ENCODE peak calls at places on chromosomes 5 and 9, in ten cellular contexts. Q, L, I, R, O, V, S, Z, C and T are unnamed samples.

GRCh38 chr9:134482226-134482625 is 156.0 kb downstream of the RXRA start:
- DNase-seq in S (no peak), I (no peak), C (no peak), V (no peak), Z (no peak), O (no peak), R (peak; percentile 55), L (no peak), Q (no peak), T (no peak)

GRCh38 chr9:34710023-34710422 is at the start of gene CCL21:
- DNase-seq in I (no peak), L (no peak), V (no peak), Q (peak; percentile 12), C (no peak), S (peak; percentile 55), Z (no peak), O (no peak), R (no peak), T (peak; percentile 82)

GRCh38 chr5:62190173-62190572 is 115.8 kb upstream of the KIF2A start:
- DNase-seq in C (no peak), Z (no peak), O (no peak), S (no peak), I (no peak), Q (no peak), R (no peak), L (no peak), V (no peak), T (no peak)

GRCh38 chr9:116282598-116282997 is 129.0 kb downstream of the PAPPA start:
- DNase-seq in Z (no peak), O (no peak), Q (no peak), I (no peak), S (no peak), C (no peak), R (no peak), L (peak; percentile 60), V (no peak), T (no peak)

GRCh38 chr5:59199868-59200267 is 617.0 kb downstream of the RAB3C start:
- DNase-seq in Z (no peak), V (no peak), R (no peak), S (no peak), L (no peak), O (no peak), C (no peak), I (no peak), Q (no peak), T (no peak)

GRCh38 chr5:132466453-132467291 is 23.9 kb downstream of the IRF1 start:
- DNase-seq in V (peak; percentile 98), S (no peak), O (peak; percentile 74), Z (no peak), Q (peak; percentile 33), L (no peak), I (peak; percentile 17), R (peak; percentile 95), C (no peak), T (peak; percentile 74)

GRCh38 chr5:151345808-151346478 is 1.4 kb downstream of the SLC36A2 start:
- DNase-seq in C (no peak), V (no peak), Q (peak; percentile 10), L (no peak), O (no peak), S (no peak), R (no peak), I (peak; percentile 28), Z (no peak), T (no peak)

GRCh38 chr9:116750543-116750942 is 63.4 kb downstream of the TRIM32 start:
- DNase-seq in L (no peak), V (no peak), C (no peak), Q (no peak), O (no peak), I (no peak), Z (no peak), S (no peak), R (no peak), T (no peak)

DNA sequence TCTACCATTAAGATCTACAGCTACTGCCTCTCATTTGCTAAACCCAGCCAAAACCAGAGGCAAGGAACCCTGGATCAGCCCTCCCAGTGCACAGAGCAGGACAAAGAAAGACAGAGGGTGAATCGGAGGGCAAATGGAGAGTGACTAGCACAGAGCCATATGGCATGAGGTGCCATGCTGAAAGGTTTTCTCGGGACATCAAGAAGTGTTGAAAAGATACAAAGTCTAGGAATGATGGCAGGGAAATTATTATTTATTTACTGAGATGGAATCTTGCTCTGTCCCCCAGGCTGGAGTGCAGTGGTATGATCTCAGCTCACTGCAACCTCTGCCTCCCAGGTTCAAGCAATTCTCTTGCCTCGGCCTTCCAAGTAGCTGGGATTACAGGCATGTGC is 19.3 kb downstream of the SLC1A1 start:
- DNase-seq in V (no peak), O (no peak), L (no peak), R (no peak), Q (no peak), I (no peak), Z (no peak), S (no peak), C (no peak), T (no peak)
- TF ChIP-seq CTCF in V (no peak), O (no peak), L (no peak), R (no peak), Q (no peak), I (no peak), Z (no peak), S (no peak), C (no peak), T (no peak)

GRCh38 chr9:93456022-93456421 is 2.6 kb upstream of the FAM120AOS start:
- DNase-seq in Q (no peak), L (no peak), I (peak; percentile 13), O (no peak), C (no peak), R (no peak), V (no peak), Z (no peak), S (no peak), T (no peak)
- H3K4me1 ChIP-seq in Q (peaks cover 6% of the 10 kb centered on the region), L (peaks cover 5% of the 10 kb centered on the region), I (peaks cover 10% of the 10 kb centered on the region), O (peaks cover 58% of the 10 kb centered on the region), C (peaks cover 6% of the 10 kb centered on the region), R (peaks cover 74% of the 10 kb centered on the region), V (peaks cover 72% of the 10 kb centered on the region), Z (peaks cover 66% of the 10 kb centered on the region), S (peaks cover 6% of the 10 kb centered on the region), T (peaks cover 42% of the 10 kb centered on the region)

GRCh38 chr9:114687034-114687433 is 5.0 kb upstream of the TEX48 start:
- DNase-seq in C (no peak), Z (no peak), L (no peak), S (no peak), R (no peak), I (peak; percentile 81), O (no peak), V (no peak), Q (peak; percentile 63), T (no peak)

GRCh38 chr9:114690308-114690707 is 8.3 kb upstream of the TEX48 start:
- DNase-seq in V (no peak), R (no peak), O (no peak), I (no peak), L (no peak), Z (no peak), C (no peak), S (no peak), Q (no peak), T (no peak)

GRCh38 chr9:114688892-114689291 is 6.9 kb upstream of the TEX48 start:
- DNase-seq in I (no peak), C (no peak), L (no peak), V (no peak), Q (no peak), O (no peak), S (no peak), Z (no peak), R (no peak), T (no peak)

GRCh38 chr9:114689813-114690212 is 7.8 kb upstream of the TEX48 start:
- DNase-seq in S (no peak), O (no peak), V (no peak), Z (no peak), L (no peak), C (no peak), I (no peak), Q (no peak), R (no peak), T (no peak)

DNA sequence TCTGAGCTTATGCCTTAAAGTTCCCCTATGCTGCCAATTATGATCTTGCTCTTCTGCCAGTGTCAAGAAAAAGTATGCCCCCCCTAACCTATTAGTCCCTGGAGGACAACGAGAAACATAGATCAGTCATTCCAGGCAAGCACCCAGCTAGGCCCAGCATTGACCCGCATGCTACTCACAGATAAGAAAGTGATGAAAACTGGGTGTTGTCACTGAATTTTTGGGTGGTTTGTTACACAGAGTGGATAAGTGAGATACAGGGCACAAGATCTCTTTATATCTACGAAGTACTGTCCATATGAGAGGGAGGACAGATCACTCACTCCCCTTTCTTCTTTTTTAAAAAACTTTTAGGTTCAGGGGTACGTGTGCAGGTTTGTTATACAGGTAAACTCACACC is 6.4 kb upstream of the TEX48 start:
- DNase-seq in I (no peak), S (no peak), Z (no peak), C (no peak), V (no peak), R (no peak), O (no peak), L (no peak), Q (no peak), T (no peak)
- H3K36me3 ChIP-seq in I (no peaks in the 10 kb centered on the region), S (no peaks in the 10 kb centered on the region), Z (no peaks in the 10 kb centered on the region), C (no peaks in the 10 kb centered on the region), V (no peaks in the 10 kb centered on the region), R (no peaks in the 10 kb centered on the region), O (no peaks in the 10 kb centered on the region), L (no peaks in the 10 kb centered on the region), Q (no peaks in the 10 kb centered on the region), T (no peaks in the 10 kb centered on the region)

GRCh38 chr9:78026416-78026815 is 5.2 kb downstream of the GNAQ start:
- DNase-seq in V (no peak), I (no peak), R (no peak), S (no peak), Z (no peak), L (no peak), O (no peak), Q (no peak), C (no peak), T (no peak)
- TF ChIP-seq CTCF in V (no peak), I (no peak), R (no peak), S (no peak), Z (no peak), L (no peak), O (no peak), Q (no peak), C (no peak), T (no peak)

DNA sequence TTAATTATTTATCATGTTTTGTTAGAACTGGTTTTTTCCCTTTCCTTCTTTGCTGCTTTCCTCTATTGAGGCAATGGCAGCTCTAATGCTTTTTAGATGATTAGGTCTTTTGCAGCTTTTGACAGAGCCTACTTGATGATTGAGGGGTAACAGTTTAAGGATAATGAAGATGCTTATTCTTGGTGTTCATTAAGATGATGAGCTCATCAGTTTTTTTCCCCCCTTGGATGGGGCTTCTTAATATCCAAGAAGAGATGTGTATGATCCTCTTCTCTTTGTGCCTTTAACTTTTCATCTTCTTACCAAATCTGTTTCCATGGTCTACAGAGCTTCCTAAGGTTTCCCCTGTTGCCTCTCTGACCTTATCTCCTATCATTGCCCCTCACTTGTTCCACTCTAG is 15.8 kb downstream of the RBM27 start:
- DNase-seq in Z (no peak), V (no peak), C (no peak), R (no peak), L (no peak), S (no peak), I (no peak), Q (no peak), O (no peak), T (no peak)
- H3K4me1 ChIP-seq in Z (peaks cover 55% of the 10 kb centered on the region), V (no peaks in the 10 kb centered on the region), C (no peaks in the 10 kb centered on the region), R (peaks cover 30% of the 10 kb centered on the region), L (no peaks in the 10 kb centered on the region), S (peaks cover 3% of the 10 kb centered on the region), I (peaks cover 2% of the 10 kb centered on the region), Q (no peaks in the 10 kb centered on the region), O (no peaks in the 10 kb centered on the region), T (peaks cover 13% of the 10 kb centered on the region)

GRCh38 chr5:179822444-179822990 is 1.8 kb downstream of the SQSTM1 start:
- DNase-seq in Z (peak; percentile 55), R (peak; percentile 76), Q (no peak), L (no peak), V (no peak), I (no peak), S (peak; percentile 40), O (peak; percentile 34), C (no peak), T (no peak)
- H3K36me3 ChIP-seq in Z (peaks cover 56% of the 10 kb centered on the region), R (peaks cover 39% of the 10 kb centered on the region), Q (peaks cover 28% of the 10 kb centered on the region), L (no peaks in the 10 kb centered on the region), V (peaks cover 46% of the 10 kb centered on the region), I (peaks cover 50% of the 10 kb centered on the region), S (no peaks in the 10 kb centered on the region), O (peaks cover 4% of the 10 kb centered on the region), C (peaks cover 46% of the 10 kb centered on the region), T (peaks cover 51% of the 10 kb centered on the region)